ENCODE peak calls at places on chromosomes 3 and 15, in ten cellular contexts. One of them, this sample, is unnamed.

GRCh38 chr15:74179983-74180688 is 6.6 kb downstream of the ISLR start:
- DNase-seq in RPMI7951: peak
- DNase-seq in GM12891: no peak
- DNase-seq in nucleus accumbens: no peak
- DNase-seq in GM20000: no peak
- DNase-seq in PC-3: peak
- DNase-seq in activated CD8-positive, alpha-beta memory T cell treated with anti-CD3 and anti-CD28 coated beads, Interleukin-2, amount 50 U/mL, for 48 hours: no peak
- DNase-seq in HFF-Myc: no peak
- DNase-seq in NCI-H1930: no peak
- DNase-seq in stimulated activated CD4-positive, alpha-beta T cell treated with anti-CD3 and anti-CD28 coated beads, Interleukin-4, amount 100 ng/mL, for 48 hours: no peak
- DNase-seq in this sample: peak

GRCh38 chr3:151837057-151837456 is 23.1 kb downstream of the AADAC start:
- DNase-seq in RPMI7951: peak
- DNase-seq in GM12891: no peak
- DNase-seq in nucleus accumbens: no peak
- DNase-seq in GM20000: no peak
- DNase-seq in PC-3: peak
- DNase-seq in activated CD8-positive, alpha-beta memory T cell treated with anti-CD3 and anti-CD28 coated beads, Interleukin-2, amount 50 U/mL, for 48 hours: no peak
- DNase-seq in HFF-Myc: peak
- DNase-seq in NCI-H1930: no peak
- DNase-seq in stimulated activated CD4-positive, alpha-beta T cell treated with anti-CD3 and anti-CD28 coated beads, Interleukin-4, amount 100 ng/mL, for 48 hours: no peak
- DNase-seq in this sample: peak

GRCh38 chr15:68994149-68994548 is 20.3 kb upstream of the NOX5 start:
- DNase-seq in RPMI7951: peak
- DNase-seq in GM12891: no peak
- DNase-seq in nucleus accumbens: no peak
- DNase-seq in GM20000: no peak
- DNase-seq in PC-3: peak
- DNase-seq in activated CD8-positive, alpha-beta memory T cell treated with anti-CD3 and anti-CD28 coated beads, Interleukin-2, amount 50 U/mL, for 48 hours: no peak
- DNase-seq in HFF-Myc: no peak
- DNase-seq in NCI-H1930: no peak
- DNase-seq in stimulated activated CD4-positive, alpha-beta T cell treated with anti-CD3 and anti-CD28 coated beads, Interleukin-4, amount 100 ng/mL, for 48 hours: no peak
- DNase-seq in this sample: peak

GRCh38 chr15:59349715-59350420 is 22.8 kb downstream of the MYO1E start:
- DNase-seq in RPMI7951: peak
- DNase-seq in GM12891: no peak
- DNase-seq in nucleus accumbens: peak
- DNase-seq in GM20000: no peak
- DNase-seq in PC-3: peak
- DNase-seq in activated CD8-positive, alpha-beta memory T cell treated with anti-CD3 and anti-CD28 coated beads, Interleukin-2, amount 50 U/mL, for 48 hours: no peak
- DNase-seq in HFF-Myc: peak
- DNase-seq in NCI-H1930: no peak
- DNase-seq in stimulated activated CD4-positive, alpha-beta T cell treated with anti-CD3 and anti-CD28 coated beads, Interleukin-4, amount 100 ng/mL, for 48 hours: peak
- DNase-seq in this sample: peak

GRCh38 chr3:88807471-88808090 is 299.8 kb upstream of the EPHA3 start:
- DNase-seq in RPMI7951: no peak
- DNase-seq in GM12891: no peak
- DNase-seq in nucleus accumbens: no peak
- DNase-seq in GM20000: no peak
- DNase-seq in PC-3: peak
- DNase-seq in activated CD8-positive, alpha-beta memory T cell treated with anti-CD3 and anti-CD28 coated beads, Interleukin-2, amount 50 U/mL, for 48 hours: no peak
- DNase-seq in HFF-Myc: no peak
- DNase-seq in NCI-H1930: no peak
- DNase-seq in stimulated activated CD4-positive, alpha-beta T cell treated with anti-CD3 and anti-CD28 coated beads, Interleukin-4, amount 100 ng/mL, for 48 hours: no peak
- DNase-seq in this sample: peak

GRCh38 chr3:171671709-171672108 is 138.6 kb downstream of the PLD1 start:
- DNase-seq in RPMI7951: no peak
- DNase-seq in GM12891: no peak
- DNase-seq in nucleus accumbens: no peak
- DNase-seq in GM20000: no peak
- DNase-seq in PC-3: no peak
- DNase-seq in activated CD8-positive, alpha-beta memory T cell treated with anti-CD3 and anti-CD28 coated beads, Interleukin-2, amount 50 U/mL, for 48 hours: no peak
- DNase-seq in HFF-Myc: no peak
- DNase-seq in NCI-H1930: no peak
- DNase-seq in stimulated activated CD4-positive, alpha-beta T cell treated with anti-CD3 and anti-CD28 coated beads, Interleukin-4, amount 100 ng/mL, for 48 hours: no peak
- DNase-seq in this sample: no peak

GRCh38 chr3:23455084-23455483 is 252.0 kb downstream of the UBE2E2 start:
- DNase-seq in RPMI7951: peak
- DNase-seq in GM12891: no peak
- DNase-seq in nucleus accumbens: no peak
- DNase-seq in GM20000: no peak
- DNase-seq in PC-3: peak
- DNase-seq in activated CD8-positive, alpha-beta memory T cell treated with anti-CD3 and anti-CD28 coated beads, Interleukin-2, amount 50 U/mL, for 48 hours: no peak
- DNase-seq in HFF-Myc: peak
- DNase-seq in NCI-H1930: no peak
- DNase-seq in stimulated activated CD4-positive, alpha-beta T cell treated with anti-CD3 and anti-CD28 coated beads, Interleukin-4, amount 100 ng/mL, for 48 hours: no peak
- DNase-seq in this sample: peak

GRCh38 chr3:14797731-14798130 is 21.0 kb upstream of the FGD5 start:
- DNase-seq in RPMI7951: no peak
- DNase-seq in GM12891: no peak
- DNase-seq in nucleus accumbens: no peak
- DNase-seq in GM20000: no peak
- DNase-seq in PC-3: no peak
- DNase-seq in activated CD8-positive, alpha-beta memory T cell treated with anti-CD3 and anti-CD28 coated beads, Interleukin-2, amount 50 U/mL, for 48 hours: no peak
- DNase-seq in HFF-Myc: no peak
- DNase-seq in NCI-H1930: no peak
- DNase-seq in stimulated activated CD4-positive, alpha-beta T cell treated with anti-CD3 and anti-CD28 coated beads, Interleukin-4, amount 100 ng/mL, for 48 hours: no peak
- DNase-seq in this sample: no peak

GRCh38 chr15:68391084-68391483 is 40.9 kb downstream of the ITGA11 start:
- DNase-seq in RPMI7951: no peak
- DNase-seq in GM12891: no peak
- DNase-seq in nucleus accumbens: no peak
- DNase-seq in GM20000: no peak
- DNase-seq in PC-3: no peak
- DNase-seq in activated CD8-positive, alpha-beta memory T cell treated with anti-CD3 and anti-CD28 coated beads, Interleukin-2, amount 50 U/mL, for 48 hours: peak
- DNase-seq in HFF-Myc: no peak
- DNase-seq in NCI-H1930: no peak
- DNase-seq in stimulated activated CD4-positive, alpha-beta T cell treated with anti-CD3 and anti-CD28 coated beads, Interleukin-4, amount 100 ng/mL, for 48 hours: no peak
- DNase-seq in this sample: no peak

GRCh38 chr15:72998681-72999466 is 53.4 kb upstream of the NEO1 start:
- DNase-seq in RPMI7951: no peak
- DNase-seq in GM12891: no peak
- DNase-seq in nucleus accumbens: no peak
- DNase-seq in GM20000: no peak
- DNase-seq in PC-3: no peak
- DNase-seq in activated CD8-positive, alpha-beta memory T cell treated with anti-CD3 and anti-CD28 coated beads, Interleukin-2, amount 50 U/mL, for 48 hours: no peak
- DNase-seq in HFF-Myc: no peak
- DNase-seq in NCI-H1930: no peak
- DNase-seq in stimulated activated CD4-positive, alpha-beta T cell treated with anti-CD3 and anti-CD28 coated beads, Interleukin-4, amount 100 ng/mL, for 48 hours: no peak
- DNase-seq in this sample: no peak

GRCh38 chr3:176075046-176075445 is 1122.2 kb downstream of the TBL1XR1 start:
- DNase-seq in RPMI7951: no peak
- DNase-seq in GM12891: no peak
- DNase-seq in nucleus accumbens: no peak
- DNase-seq in GM20000: no peak
- DNase-seq in PC-3: no peak
- DNase-seq in activated CD8-positive, alpha-beta memory T cell treated with anti-CD3 and anti-CD28 coated beads, Interleukin-2, amount 50 U/mL, for 48 hours: no peak
- DNase-seq in HFF-Myc: no peak
- DNase-seq in NCI-H1930: no peak
- DNase-seq in stimulated activated CD4-positive, alpha-beta T cell treated with anti-CD3 and anti-CD28 coated beads, Interleukin-4, amount 100 ng/mL, for 48 hours: no peak
- DNase-seq in this sample: no peak

GRCh38 chr3:13865106-13865505 is 14.8 kb downstream of the WNT7A start:
- DNase-seq in RPMI7951: no peak
- DNase-seq in GM12891: no peak
- DNase-seq in nucleus accumbens: no peak
- DNase-seq in GM20000: no peak
- DNase-seq in PC-3: no peak
- DNase-seq in activated CD8-positive, alpha-beta memory T cell treated with anti-CD3 and anti-CD28 coated beads, Interleukin-2, amount 50 U/mL, for 48 hours: no peak
- DNase-seq in HFF-Myc: no peak
- DNase-seq in NCI-H1930: no peak
- DNase-seq in stimulated activated CD4-positive, alpha-beta T cell treated with anti-CD3 and anti-CD28 coated beads, Interleukin-4, amount 100 ng/mL, for 48 hours: no peak
- DNase-seq in this sample: no peak

GRCh38 chr15:94230886-94231727 is at the start of gene MCTP2:
- DNase-seq in RPMI7951: peak
- DNase-seq in GM12891: peak
- DNase-seq in nucleus accumbens: no peak
- DNase-seq in GM20000: peak
- DNase-seq in PC-3: peak
- DNase-seq in activated CD8-positive, alpha-beta memory T cell treated with anti-CD3 and anti-CD28 coated beads, Interleukin-2, amount 50 U/mL, for 48 hours: peak
- DNase-seq in HFF-Myc: no peak
- DNase-seq in NCI-H1930: peak
- DNase-seq in stimulated activated CD4-positive, alpha-beta T cell treated with anti-CD3 and anti-CD28 coated beads, Interleukin-4, amount 100 ng/mL, for 48 hours: peak
- DNase-seq in this sample: peak

GRCh38 chr15:82587805-82588204 is 47.5 kb upstream of the RPS17 start:
- DNase-seq in RPMI7951: no peak
- DNase-seq in GM12891: no peak
- DNase-seq in nucleus accumbens: no peak
- DNase-seq in GM20000: no peak
- DNase-seq in PC-3: no peak
- DNase-seq in activated CD8-positive, alpha-beta memory T cell treated with anti-CD3 and anti-CD28 coated beads, Interleukin-2, amount 50 U/mL, for 48 hours: no peak
- DNase-seq in HFF-Myc: no peak
- DNase-seq in NCI-H1930: no peak
- DNase-seq in stimulated activated CD4-positive, alpha-beta T cell treated with anti-CD3 and anti-CD28 coated beads, Interleukin-4, amount 100 ng/mL, for 48 hours: no peak
- DNase-seq in this sample: no peak

GRCh38 chr3:173644086-173645082 is 246.8 kb downstream of the NLGN1 start:
- DNase-seq in RPMI7951: no peak
- DNase-seq in GM12891: no peak
- DNase-seq in nucleus accumbens: no peak
- DNase-seq in GM20000: no peak
- DNase-seq in PC-3: no peak
- DNase-seq in activated CD8-positive, alpha-beta memory T cell treated with anti-CD3 and anti-CD28 coated beads, Interleukin-2, amount 50 U/mL, for 48 hours: no peak
- DNase-seq in HFF-Myc: no peak
- DNase-seq in NCI-H1930: no peak
- DNase-seq in stimulated activated CD4-positive, alpha-beta T cell treated with anti-CD3 and anti-CD28 coated beads, Interleukin-4, amount 100 ng/mL, for 48 hours: no peak
- DNase-seq in this sample: no peak

GRCh38 chr3:120637836-120638559 is 41.9 kb downstream of the NDUFB4 start:
- DNase-seq in RPMI7951: peak
- DNase-seq in GM12891: no peak
- DNase-seq in nucleus accumbens: no peak
- DNase-seq in GM20000: no peak
- DNase-seq in PC-3: no peak
- DNase-seq in activated CD8-positive, alpha-beta memory T cell treated with anti-CD3 and anti-CD28 coated beads, Interleukin-2, amount 50 U/mL, for 48 hours: no peak
- DNase-seq in HFF-Myc: peak
- DNase-seq in NCI-H1930: no peak
- DNase-seq in stimulated activated CD4-positive, alpha-beta T cell treated with anti-CD3 and anti-CD28 coated beads, Interleukin-4, amount 100 ng/mL, for 48 hours: no peak
- DNase-seq in this sample: peak

GRCh38 chr15:74812533-74812932 is at the start of gene LMAN1L:
- DNase-seq in RPMI7951: no peak
- DNase-seq in GM12891: no peak
- DNase-seq in nucleus accumbens: no peak
- DNase-seq in GM20000: no peak
- DNase-seq in PC-3: no peak
- DNase-seq in activated CD8-positive, alpha-beta memory T cell treated with anti-CD3 and anti-CD28 coated beads, Interleukin-2, amount 50 U/mL, for 48 hours: no peak
- DNase-seq in HFF-Myc: no peak
- DNase-seq in NCI-H1930: no peak
- DNase-seq in stimulated activated CD4-positive, alpha-beta T cell treated with anti-CD3 and anti-CD28 coated beads, Interleukin-4, amount 100 ng/mL, for 48 hours: no peak
- DNase-seq in this sample: no peak

GRCh38 chr3:49903451-49904424 is at the start of gene MST1R:
- DNase-seq in RPMI7951: peak
- DNase-seq in GM12891: peak
- DNase-seq in nucleus accumbens: no peak
- DNase-seq in GM20000: peak
- DNase-seq in PC-3: peak
- DNase-seq in activated CD8-positive, alpha-beta memory T cell treated with anti-CD3 and anti-CD28 coated beads, Interleukin-2, amount 50 U/mL, for 48 hours: peak
- DNase-seq in HFF-Myc: no peak
- DNase-seq in NCI-H1930: no peak
- DNase-seq in stimulated activated CD4-positive, alpha-beta T cell treated with anti-CD3 and anti-CD28 coated beads, Interleukin-4, amount 100 ng/mL, for 48 hours: peak
- DNase-seq in this sample: no peak